ENCODE peak calls at places on chromosomes 7 and 10, in four cellular contexts. B, Z, C and L are unnamed samples.

GRCh38 chr7:35036361-35037171 is 719 bp downstream of the DPY19L1 start:
- DNase-seq in B (peak), Z (peak), C (no peak), L (peak)

GRCh38 chr10:110273474-110273873 is 31.2 kb downstream of the SMNDC1 start:
- DNase-seq in B (peak), Z (peak), C (peak), L (no peak)

GRCh38 chr10:129394739-129395298 is 72.2 kb upstream of the MGMT start:
- DNase-seq in B (no peak), Z (no peak), C (no peak), L (no peak)

GRCh38 chr10:51770719-51771118 is 71.3 kb upstream of the CSTF2T start:
- DNase-seq in B (no peak), Z (no peak), C (no peak), L (no peak)

GRCh38 chr10:100826983-100827818 is 81.8 kb downstream of the PAX2 start:
- DNase-seq in B (peak), Z (peak), C (no peak), L (peak)

GRCh38 chr10:60380781-60381180 is 8.9 kb downstream of the ANK3 start:
- DNase-seq in B (no peak), Z (no peak), C (no peak), L (no peak)

GRCh38 chr7:93159490-93159889 is 11.3 kb upstream of the SAMD9L start:
- DNase-seq in B (no peak), Z (no peak), C (no peak), L (no peak)

GRCh38 chr10:119849031-119849789 is 23.4 kb downstream of the MCMBP start:
- DNase-seq in B (no peak), Z (no peak), C (no peak), L (no peak)

GRCh38 chr7:32142649-32143048 is 72.4 kb upstream of the PDE1C start:
- DNase-seq in B (peak), Z (no peak), C (no peak), L (no peak)

GRCh38 chr7:33601884-33602283 is 303.5 kb upstream of the BMPER start:
- DNase-seq in B (no peak), Z (no peak), C (no peak), L (no peak)

GRCh38 chr10:72027498-72027897 is 60.9 kb downstream of the SPOCK2 start:
- DNase-seq in B (no peak), Z (no peak), C (no peak), L (no peak)

GRCh38 chr10:23399701-23400144 is 39.2 kb upstream of the OTUD1 start:
- DNase-seq in B (peak), Z (peak), C (no peak), L (no peak)

DNA sequence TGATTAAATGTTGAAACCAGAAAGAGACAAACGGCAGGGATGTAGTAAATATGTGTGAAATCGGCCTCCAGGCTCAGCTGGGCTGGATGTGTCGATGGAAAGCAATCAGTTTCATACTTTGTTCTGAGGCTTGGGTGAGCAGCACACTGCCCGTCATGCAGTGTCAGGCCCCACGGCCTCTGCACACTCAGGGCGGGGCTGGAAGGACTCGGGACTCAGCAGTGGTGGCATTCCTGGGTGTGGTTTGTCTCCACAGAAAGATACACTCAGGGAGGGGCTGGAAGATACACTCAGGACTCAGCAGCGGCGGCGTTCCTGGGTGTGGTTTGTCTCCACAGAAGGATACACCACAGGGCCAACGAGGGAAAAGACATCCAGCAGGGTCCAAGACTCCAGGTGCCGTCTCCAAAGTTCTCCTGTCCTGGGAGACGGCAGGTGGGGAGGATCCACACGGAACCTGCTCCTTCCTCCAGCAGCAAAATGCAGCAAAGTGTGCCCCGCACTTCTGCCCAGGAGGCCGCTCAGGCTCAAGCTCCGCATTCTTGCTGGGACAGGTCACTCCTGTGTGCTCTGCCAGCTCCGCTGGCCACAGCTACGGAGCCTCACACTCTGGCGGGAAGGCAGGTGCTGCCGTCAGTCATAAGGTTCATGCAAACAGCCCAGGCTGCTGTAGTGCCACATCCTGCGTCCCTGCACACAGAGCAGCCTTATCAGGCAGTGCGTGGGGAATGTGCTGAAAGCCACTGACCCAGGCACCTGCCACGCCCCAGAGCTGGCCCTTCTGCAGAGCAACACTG is 22.2 kb downstream of the ADGRA1 start:
- DNase-seq in B (no peak), Z (no peak), C (no peak), L (no peak)
- H3K4me3 ChIP-seq in B (no peak), Z (no peak), C (no peak), L (no peak)

GRCh38 chr7:76315372-76315771 is 12.9 kb downstream of the HSPB1 start:
- DNase-seq in B (no peak), Z (no peak), C (no peak), L (no peak)
- TF ChIP-seq CTCF in B (no peak), Z (no peak), C (peak), L (peak)

GRCh38 chr10:26381986-26382385 is 56.2 kb upstream of the APBB1IP start:
- DNase-seq in B (no peak), Z (no peak), C (no peak), L (no peak)

GRCh38 chr10:26385443-26385842 is 52.7 kb upstream of the APBB1IP start:
- DNase-seq in B (no peak), Z (no peak), C (no peak), L (no peak)

GRCh38 chr10:26384600-26384999 is 53.5 kb upstream of the APBB1IP start:
- DNase-seq in B (no peak), Z (no peak), C (no peak), L (no peak)

GRCh38 chr10:26378763-26379361 is 59.3 kb upstream of the APBB1IP start:
- DNase-seq in B (no peak), Z (no peak), C (no peak), L (no peak)

DNA sequence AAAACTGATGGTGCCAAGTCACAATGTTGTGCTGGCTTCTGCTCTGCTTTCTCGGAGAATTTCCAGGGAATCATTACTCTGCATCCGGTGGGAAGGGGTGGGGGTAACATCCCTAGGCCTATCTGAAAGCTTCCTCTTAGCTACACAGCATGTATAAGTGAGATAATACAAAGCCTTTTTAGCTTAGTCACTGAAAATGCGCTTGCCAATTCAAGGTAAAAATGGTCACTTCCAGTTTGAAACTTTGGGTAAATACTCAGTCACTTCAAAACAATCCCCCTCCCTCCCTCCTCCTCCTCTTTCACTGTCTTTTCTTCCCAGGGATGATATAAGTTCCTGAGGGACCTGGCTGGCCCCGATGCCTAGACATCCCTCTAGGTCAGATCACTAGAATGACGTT is 57.3 kb upstream of the APBB1IP start:
- DNase-seq in B (no peak), Z (no peak), C (no peak), L (no peak)
- H3K4me3 ChIP-seq in B (no peak), Z (no peak), C (no peak), L (no peak)

GRCh38 chr10:102815790-102816549 is 21.2 kb downstream of the CYP17A1 start:
- DNase-seq in B (no peak), Z (peak), C (no peak), L (no peak)

GRCh38 chr10:102813734-102814455 is 23.3 kb downstream of the CYP17A1 start:
- DNase-seq in B (no peak), Z (peak), C (no peak), L (no peak)

GRCh38 chr10:102813017-102813541 is 24.1 kb downstream of the CYP17A1 start:
- DNase-seq in B (no peak), Z (no peak), C (no peak), L (no peak)

GRCh38 chr10:102814456-102814871 is 22.7 kb downstream of the CYP17A1 start:
- DNase-seq in B (no peak), Z (no peak), C (no peak), L (no peak)

DNA sequence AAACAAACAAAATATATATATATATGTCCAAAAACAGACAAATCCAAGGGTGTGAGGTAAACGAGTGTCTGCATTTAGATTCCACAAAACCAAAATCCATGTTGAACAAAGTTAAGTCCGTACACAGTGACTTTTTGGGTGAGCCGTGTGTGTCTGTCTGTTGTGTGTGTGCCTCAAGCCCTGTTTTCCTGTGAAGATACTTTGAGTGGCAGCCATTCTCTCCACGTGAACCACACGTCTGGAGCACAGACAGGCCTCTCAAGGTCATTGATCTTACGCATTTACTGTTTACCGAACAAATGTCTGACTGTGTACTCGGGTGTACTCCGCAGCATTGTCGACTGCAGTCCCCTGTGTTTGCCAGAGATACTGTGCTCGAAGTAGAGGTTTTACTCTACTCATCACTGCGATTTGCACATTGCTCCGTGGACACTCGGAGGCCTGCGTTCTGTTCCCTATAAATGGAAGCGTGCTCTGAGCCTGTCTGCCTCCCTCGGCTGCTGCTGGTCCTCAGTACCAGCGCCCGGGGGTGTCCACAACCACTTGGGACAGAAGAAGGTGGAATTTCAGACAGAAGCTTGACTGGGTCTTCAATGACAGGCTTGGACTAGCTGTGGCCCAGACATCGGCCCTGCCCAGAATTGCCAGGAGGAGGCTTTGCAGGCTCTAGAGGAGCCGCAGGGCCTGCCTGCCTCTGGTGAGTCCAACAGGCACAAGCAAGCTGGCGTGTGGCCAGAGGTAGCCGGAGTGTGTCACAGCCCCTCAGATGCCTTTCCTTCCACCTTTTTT is 22.1 kb downstream of the CYP17A1 start:
- DNase-seq in B (no peak), Z (peak), C (no peak), L (no peak)
- TF ChIP-seq CTCF in B (no peak), Z (no peak), C (no peak), L (no peak)

GRCh38 chr7:6376820-6377219 is 70.9 kb downstream of the DAGLB start:
- DNase-seq in B (no peak), Z (no peak), C (no peak), L (no peak)
- H3K4me3 ChIP-seq in B (no peak), Z (no peak), C (peak), L (no peak)